ENCODE peak calls at places on chromosomes 1 and 21, in eight cellular contexts. G is pancreas, H is foreskin fibroblast, A is lower lobe of right lung, Z is left ventricle myocardium inferior, E is B cell, F is fibroblast of the aortic adventitia, D is prostate gland. O is an unnamed sample.

GRCh38 chr21:44424608-44425306 is 30.6 kb upstream of the LRRC3 start:
- DNase-seq in A (no peak), G (peak), E (no peak), Z (peak), F (no peak), D (no peak), H (no peak), O (no peak)

GRCh38 chr1:199522936-199523335 is 504.6 kb upstream of the NR5A2 start:
- DNase-seq in G (no peak), E (no peak), F (peak), D (no peak), Z (no peak), A (no peak), H (peak), O (no peak)

GRCh38 chr1:206831605-206832004 is 33.8 kb upstream of the IL20 start:
- DNase-seq in G (no peak), D (no peak), F (no peak), E (no peak), H (no peak), Z (no peak), A (no peak), O (no peak)

GRCh38 chr1:76075877-76076276 is 1.3 kb downstream of the ST6GALNAC3 start:
- DNase-seq in D (no peak), A (no peak), E (peak), H (peak), F (no peak), G (no peak), Z (no peak), O (no peak)

GRCh38 chr1:11792106-11792505 is 13.7 kb downstream of the MTHFR start:
- DNase-seq in A (peak), F (no peak), D (no peak), H (no peak), G (no peak), E (no peak), Z (peak), O (no peak)

GRCh38 chr21:31343680-31344480 is at the start of gene TIAM1:
- DNase-seq in D (peak), G (no peak), A (peak), H (peak), F (peak), Z (peak), E (no peak), O (peak)

GRCh38 chr1:199243423-199244061 is 604.7 kb downstream of the PTPRC start:
- DNase-seq in Z (peak), H (peak), A (peak), G (peak), D (no peak), E (peak), F (peak), O (peak)

GRCh38 chr1:156623946-156624813 is 5.0 kb downstream of the HAPLN2 start:
- DNase-seq in Z (peak), A (peak), G (peak), H (peak), F (peak), D (no peak), E (peak), O (peak)

GRCh38 chr1:82598816-82599215 is 798.1 kb downstream of the ADGRL2 start:
- DNase-seq in G (no peak), E (no peak), A (no peak), F (no peak), Z (no peak), D (no peak), H (no peak), O (no peak)

GRCh38 chr1:30923597-30923996 is 15.0 kb upstream of the SDC3 start:
- DNase-seq in G (no peak), A (no peak), H (peak), Z (no peak), E (no peak), F (peak), D (no peak), O (no peak)

GRCh38 chr1:64251971-64252370 is 48.5 kb downstream of the UBE2U start:
- DNase-seq in F (no peak), Z (no peak), A (no peak), D (no peak), G (no peak), E (no peak), H (no peak), O (no peak)
- TF ChIP-seq CTCF in F (no peak), Z (no peak), A (no peak), D (no peak), G (no peak), E (no peak), H (peak), O (no peak)

GRCh38 chr1:6472391-6472790 is 6.4 kb upstream of the TNFRSF25 start:
- DNase-seq in Z (no peak), F (no peak), G (no peak), A (no peak), H (no peak), D (no peak), E (no peak), O (no peak)
- TF ChIP-seq CTCF in Z (peak), F (peak), G (no peak), A (peak), H (no peak), D (no peak), E (no peak), O (peak)

DNA sequence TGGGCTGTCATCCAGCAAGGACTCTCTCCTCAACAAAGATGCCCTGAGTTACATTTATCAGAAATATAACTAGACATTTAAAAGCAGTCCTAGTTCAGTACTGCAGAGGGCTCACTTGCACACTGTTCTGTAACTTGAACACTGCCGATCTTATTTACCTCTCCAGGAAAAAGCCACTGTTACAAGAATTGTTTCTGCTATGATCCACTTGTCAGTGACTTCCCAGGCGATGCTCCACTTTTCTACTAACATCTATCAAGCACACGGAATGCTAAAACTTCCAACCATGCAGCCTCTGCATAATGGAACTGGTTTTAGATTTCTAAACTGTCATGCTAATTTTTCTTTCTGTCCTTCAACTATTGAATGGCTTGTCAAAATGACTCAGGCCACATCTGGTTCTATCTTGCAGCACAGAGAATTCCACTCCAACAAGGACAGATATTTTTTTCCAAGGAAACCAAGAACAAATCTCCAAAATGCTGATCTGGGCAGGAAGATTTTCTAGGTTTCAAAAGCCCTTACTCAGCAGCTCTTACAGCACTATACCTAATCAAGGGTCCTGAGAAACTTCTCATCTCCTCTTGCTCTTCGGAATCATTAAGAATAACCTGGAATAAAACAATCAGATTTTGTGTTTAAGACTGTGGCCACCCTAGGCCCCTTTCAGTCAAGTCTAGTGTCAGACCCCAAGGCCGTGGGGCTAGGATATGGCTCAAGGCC is 9.9 kb downstream of the SEC16B start:
- DNase-seq in F (peak), Z (no peak), D (no peak), G (no peak), A (no peak), H (peak), E (no peak), O (no peak)
- TF ChIP-seq CTCF in F (peak), Z (peak), D (no peak), G (no peak), A (no peak), H (peak), E (no peak), O (peak)

DNA sequence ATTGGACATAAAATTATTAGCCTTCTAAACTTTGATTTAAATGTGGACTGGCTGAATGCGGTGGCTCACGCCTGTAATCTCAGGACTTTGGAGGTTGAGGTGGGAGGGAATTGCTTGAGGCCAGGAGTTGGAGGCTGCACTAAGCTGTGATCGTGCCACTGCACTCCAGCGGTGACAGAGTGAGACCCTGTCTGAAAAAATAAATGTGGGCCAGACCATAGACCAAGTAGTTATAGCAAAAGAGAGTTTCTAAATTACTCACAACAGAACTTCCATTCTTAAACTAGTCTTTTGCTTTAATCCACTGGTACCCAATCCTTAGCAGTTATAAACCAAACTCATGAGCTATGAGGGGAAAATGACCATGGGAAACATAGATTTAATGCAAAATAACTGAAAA is 35.2 kb downstream of the RAP1A start:
- DNase-seq in G (no peak), F (no peak), E (no peak), A (no peak), D (no peak), Z (no peak), H (no peak), O (no peak)
- TF ChIP-seq CTCF in G (no peak), F (no peak), E (no peak), A (no peak), D (no peak), Z (no peak), H (no peak), O (no peak)